ENCODE peak calls at places on chromosomes 6 and 20, in six cellular contexts. M is T follicular helper cell; I is GM12865; W is fibroblast of lung; X is central memory CD4-positive, alpha-beta T cell; E is iPS-NIHi11. K is an unnamed sample.
A peak's percentile ranks its signal among the peaks of the same experiment; 100 is the strongest.

GRCh38 chr20:50320910-50321796 is 130.5 kb downstream of the CEBPB start:
- DNase-seq in M (no peak), I (peak; percentile 28), W (peak; percentile 91), X (no peak), E (peak; percentile 97), K (peak; percentile 44)

GRCh38 chr6:90120327-90120726 is 176.3 kb downstream of the BACH2 start:
- DNase-seq in M (no peak), I (no peak), W (no peak), X (no peak), E (no peak), K (no peak)

GRCh38 chr6:79436232-79436631 is 101.0 kb downstream of the LCA5 start:
- DNase-seq in M (no peak), I (no peak), W (peak; percentile 40), X (no peak), E (no peak), K (no peak)

GRCh38 chr20:8215516-8215915 is 83.5 kb downstream of the PLCB1 start:
- DNase-seq in M (no peak), I (no peak), W (peak; percentile 82), X (no peak), E (no peak), K (no peak)

GRCh38 chr6:136774228-136775041 is 17.8 kb downstream of the MAP3K5 start:
- DNase-seq in M (no peak), I (no peak), W (peak; percentile 90), X (no peak), E (no peak), K (no peak)

GRCh38 chr6:158631678-158632537 is 12.6 kb downstream of the DYNLT1 start:
- DNase-seq in M (no peak), I (no peak), W (peak; percentile 90), X (no peak), E (no peak), K (no peak)

GRCh38 chr20:24199493-24199892 is 210.9 kb upstream of the GGTLC1 start:
- DNase-seq in M (no peak), I (no peak), W (no peak), X (no peak), E (no peak), K (no peak)

GRCh38 chr6:132252113-132252512 is 149.2 kb downstream of the MOXD1 start:
- DNase-seq in M (no peak), I (no peak), W (no peak), X (no peak), E (no peak), K (no peak)

GRCh38 chr20:38290829-38291581 is 13.0 kb upstream of the BPI start:
- DNase-seq in M (no peak), I (peak; percentile 11), W (peak; percentile 91), X (no peak), E (peak; percentile 81), K (no peak)

GRCh38 chr6:108945686-108946158 is 97.5 kb downstream of the ARMC2 start:
- DNase-seq in M (no peak), I (no peak), W (peak; percentile 84), X (no peak), E (peak; percentile 51), K (no peak)

GRCh38 chr20:13874269-13875158 is 89.7 kb downstream of the NDUFAF5 start:
- DNase-seq in M (no peak), I (no peak), W (no peak), X (no peak), E (no peak), K (no peak)

GRCh38 chr6:106117579-106117978 is 31.4 kb downstream of the PRDM1 start:
- DNase-seq in M (peak; percentile 48), I (peak; percentile 56), W (no peak), X (peak; percentile 84), E (no peak), K (peak; percentile 56)

GRCh38 chr20:10596726-10597125 is 77.1 kb downstream of the JAG1 start:
- DNase-seq in M (no peak), I (no peak), W (peak; percentile 94), X (no peak), E (no peak), K (no peak)

GRCh38 chr6:166275714-166276166 is 32.5 kb downstream of the PRR18 start:
- DNase-seq in M (peak; percentile 70), I (peak; percentile 87), W (peak; percentile 45), X (peak; percentile 72), E (peak; percentile 90), K (peak; percentile 71)

GRCh38 chr20:51884561-51884960 is 82.2 kb upstream of the SALL4 start:
- DNase-seq in M (no peak), I (no peak), W (peak; percentile 22), X (no peak), E (no peak), K (no peak)

GRCh38 chr6:20876016-20876415 is 341.8 kb downstream of the CDKAL1 start:
- DNase-seq in M (no peak), I (peak; percentile 11), W (peak; percentile 65), X (no peak), E (no peak), K (no peak)